ENCODE peak calls at places on chromosomes 11 and 22, in five cellular contexts. P, L, S, A and N are unnamed samples.

GRCh38 chr11:40183073-40184064 is 1276.1 kb downstream of the LRRC4C start:
- DNase-seq in P (no peak), L (no peak), S (no peak), A (no peak), N (peak)

GRCh38 chr11:665062-665706 is 28.1 kb downstream of the DRD4 start:
- DNase-seq in P (no peak), L (no peak), S (no peak), A (no peak), N (no peak)

GRCh38 chr11:41461057-41461681 is 1.7 kb upstream of the LRRC4C start:
- DNase-seq in P (no peak), L (no peak), S (peak), A (peak), N (no peak)

GRCh38 chr11:8217926-8218325 is 45.8 kb downstream of the LMO1 start:
- DNase-seq in P (no peak), L (no peak), S (no peak), A (no peak), N (no peak)

GRCh38 chr11:15073361-15074205 is at the start of gene CALCB:
- DNase-seq in P (peak), L (peak), S (no peak), A (peak), N (no peak)

GRCh38 chr11:44014968-44015623 is 32.7 kb upstream of the ACCSL start:
- DNase-seq in P (no peak), L (no peak), S (no peak), A (no peak), N (no peak)

GRCh38 chr22:37561209-37562048 is 1.1 kb downstream of the CDC42EP1 start:
- DNase-seq in P (peak), L (peak), S (peak), A (peak), N (peak)

GRCh38 chr11:100748153-100748552 is 61.1 kb downstream of the ARHGAP42 start:
- DNase-seq in P (no peak), L (no peak), S (no peak), A (no peak), N (no peak)

GRCh38 chr22:47236718-47237117 is 474.3 kb downstream of the TBC1D22A start:
- DNase-seq in P (no peak), L (no peak), S (no peak), A (no peak), N (no peak)

GRCh38 chr11:128251140-128251539 is 336.2 kb downstream of the ETS1 start:
- DNase-seq in P (no peak), L (no peak), S (no peak), A (peak), N (no peak)

GRCh38 chr11:472816-473215 is 22.7 kb downstream of the PTDSS2 start:
- DNase-seq in P (no peak), L (no peak), S (no peak), A (no peak), N (no peak)

GRCh38 chr22:17695986-17696385 is 57.4 kb downstream of the BCL2L13 start:
- DNase-seq in P (no peak), L (no peak), S (no peak), A (no peak), N (no peak)

GRCh38 chr11:48020092-48020755 is 39.9 kb downstream of the PTPRJ start:
- DNase-seq in P (peak), L (no peak), S (no peak), A (no peak), N (no peak)

GRCh38 chr22:27952779-27953178 is 33.7 kb upstream of the PITPNB start:
- DNase-seq in P (no peak), L (no peak), S (no peak), A (no peak), N (no peak)

GRCh38 chr11:82636620-82637019 is 97.0 kb downstream of the FAM181B start:
- DNase-seq in P (no peak), L (no peak), S (no peak), A (no peak), N (no peak)

GRCh38 chr11:66934971-66935779 is 23.0 kb downstream of the PC start:
- DNase-seq in P (no peak), L (no peak), S (peak), A (no peak), N (no peak)

GRCh38 chr11:121112498-121113455 is 11.7 kb downstream of the TECTA start:
- DNase-seq in P (peak), L (peak), S (peak), A (peak), N (peak)

GRCh38 chr11:69010361-69010891 is 2.6 kb downstream of the MRGPRF start:
- DNase-seq in P (no peak), L (no peak), S (no peak), A (peak), N (no peak)

GRCh38 chr22:44449683-44450425 is 48.2 kb downstream of the RTL6 start:
- DNase-seq in P (no peak), L (no peak), S (no peak), A (no peak), N (no peak)

GRCh38 chr11:48141475-48142100 is 75.0 kb upstream of the OR4B1 start:
- DNase-seq in P (no peak), L (no peak), S (no peak), A (no peak), N (no peak)

GRCh38 chr11:118353084-118353710 is 6.2 kb upstream of the UBE4A start:
- DNase-seq in P (no peak), L (no peak), S (peak), A (peak), N (peak)

GRCh38 chr11:104529213-104529612 is 365.3 kb upstream of the PDGFD start:
- DNase-seq in P (no peak), L (peak), S (no peak), A (no peak), N (no peak)

GRCh38 chr11:117484159-117484558 is 156.5 kb downstream of the CEP164 start:
- DNase-seq in P (no peak), L (no peak), S (no peak), A (no peak), N (no peak)

GRCh38 chr11:116420770-116421528 is 351.8 kb downstream of the BUD13 start:
- DNase-seq in P (no peak), L (peak), S (no peak), A (peak), N (no peak)

GRCh38 chr11:65654375-65655349 is 8.1 kb downstream of the RELA start:
- DNase-seq in P (no peak), L (no peak), S (no peak), A (no peak), N (no peak)

GRCh38 chr11:3101921-3102640 is 44.9 kb upstream of the CARS1 start:
- DNase-seq in P (no peak), L (no peak), S (no peak), A (no peak), N (no peak)

GRCh38 chr11:68601147-68601546 is 83.2 kb upstream of the GAL start:
- DNase-seq in P (no peak), L (no peak), S (no peak), A (no peak), N (no peak)

GRCh38 chr11:60563553-60564235 is 48.5 kb downstream of the MS4A13 start:
- DNase-seq in P (peak), L (no peak), S (no peak), A (no peak), N (no peak)
- TF ChIP-seq CTCF in P (no peak), L (no peak), S (no peak), A (no peak), N (no peak)

DNA sequence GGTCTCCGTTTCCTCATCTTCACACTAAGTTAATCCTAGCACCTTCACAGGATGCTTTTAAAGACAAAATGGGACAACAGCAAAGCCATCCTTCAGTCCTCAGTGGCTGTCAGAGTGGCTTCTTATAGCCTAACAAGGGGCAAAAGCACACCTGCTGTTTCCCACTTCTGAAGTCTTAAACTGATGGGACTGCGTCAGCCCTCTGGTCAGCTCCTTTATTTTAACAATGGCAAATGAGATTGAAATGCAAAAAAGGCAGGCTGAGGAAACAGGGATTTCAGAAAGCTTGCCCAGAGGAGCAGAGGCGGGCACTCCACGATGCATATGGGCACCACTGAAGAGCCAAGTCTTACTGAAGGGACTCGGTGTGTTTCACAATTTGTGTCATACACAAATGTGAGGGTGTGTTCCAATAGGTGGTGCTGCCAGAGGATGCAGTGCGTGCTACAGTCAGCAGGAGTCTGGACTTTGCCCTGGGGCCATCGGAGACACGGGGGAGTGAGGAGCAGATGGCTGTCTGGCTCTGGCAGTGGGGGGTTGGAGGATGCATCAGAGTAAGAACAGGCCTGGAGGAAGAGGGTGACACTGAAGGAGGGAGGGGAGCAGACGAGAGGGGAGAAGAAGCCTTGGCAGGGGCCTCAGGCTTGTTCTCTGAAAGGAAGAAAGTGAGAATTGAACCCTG is 47.3 kb downstream of the TENM4 start:
- DNase-seq in P (no peak), L (peak), S (no peak), A (no peak), N (no peak)
- TF ChIP-seq CTCF in P (no peak), L (peak), S (no peak), A (no peak), N (no peak)

GRCh38 chr22:22619765-22620414 is 24.5 kb upstream of the GGTLC2 start:
- DNase-seq in P (no peak), L (no peak), S (peak), A (no peak), N (no peak)
- TF ChIP-seq CTCF in P (no peak), L (no peak), S (no peak), A (no peak), N (no peak)

GRCh38 chr11:63901660-63902059 is 15.3 kb downstream of the RCOR2 start:
- DNase-seq in P (peak), L (no peak), S (no peak), A (no peak), N (no peak)
- TF ChIP-seq CTCF in P (peak), L (peak), S (peak), A (no peak), N (no peak)

DNA sequence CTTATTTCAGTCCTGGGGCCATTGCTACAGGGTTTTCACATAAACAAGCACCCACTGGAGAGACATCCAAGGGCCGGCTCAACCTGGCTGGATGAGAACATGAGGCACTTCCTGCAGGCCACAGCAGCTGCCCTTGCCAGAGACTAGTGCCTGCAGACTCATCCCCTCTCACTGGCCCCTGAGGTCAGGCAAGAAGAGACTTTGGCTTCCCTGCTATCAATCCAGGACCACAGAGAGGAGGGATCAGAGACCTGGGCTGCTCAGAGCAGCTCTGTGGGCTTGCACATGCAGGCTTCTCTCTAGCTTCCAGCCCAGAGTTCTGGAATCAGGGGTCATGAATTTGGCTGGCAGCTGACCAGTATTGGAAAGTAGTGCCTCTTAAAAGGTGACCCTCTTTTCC is 79.5 kb downstream of the CABIN1 start:
- DNase-seq in P (no peak), L (no peak), S (peak), A (no peak), N (no peak)
- TF ChIP-seq CTCF in P (no peak), L (no peak), S (no peak), A (no peak), N (no peak)

GRCh38 chr11:73188301-73188700 is 29.8 kb upstream of the P2RY2 start:
- DNase-seq in P (no peak), L (no peak), S (no peak), A (no peak), N (no peak)
- TF ChIP-seq CTCF in P (no peak), L (no peak), S (no peak), A (no peak), N (no peak)

GRCh38 chr11:60838132-60838531 is 3.8 kb upstream of the CCDC86 start:
- DNase-seq in P (no peak), L (no peak), S (peak), A (no peak), N (no peak)
- TF ChIP-seq CTCF in P (no peak), L (no peak), S (peak), A (no peak), N (no peak)

GRCh38 chr11:1857064-1857463 is 4.2 kb downstream of the LSP1 start:
- DNase-seq in P (no peak), L (no peak), S (no peak), A (no peak), N (no peak)
- TF ChIP-seq CTCF in P (no peak), L (no peak), S (no peak), A (no peak), N (no peak)

GRCh38 chr11:75814686-75815344 is at the start of gene UVRAG:
- DNase-seq in P (peak), L (peak), S (peak), A (peak), N (peak)
- TF ChIP-seq CTCF in P (no peak), L (no peak), S (no peak), A (no peak), N (no peak)